ENCODE peak calls at places on chromosomes 5 and 9, in seven cellular contexts. I is NAMALWA, D is islet precursor cell, C is mucosa of gallbladder, M is brain microvascular endothelial cell, H is colonic mucosa, B is non-pigmented ciliary epithelial cell. G is an unnamed sample.

GRCh38 chr9:125233678-125234077 is 7.5 kb downstream of the HSPA5 start:
- DNase-seq in I (peak; percentile 31), D (peak; percentile 78), C (peak; percentile 14), M (peak; percentile 97), H (no peak), B (peak; percentile 98), G (no peak)

GRCh38 chr9:124768778-124769350 is 2.2 kb downstream of the NR6A1 start:
- DNase-seq in I (no peak), D (no peak), C (no peak), M (no peak), H (no peak), B (no peak), G (no peak)

GRCh38 chr5:1797855-1798254 is 1.8 kb downstream of the MRPL36 start:
- DNase-seq in I (no peak), D (no peak), C (no peak), M (no peak), H (no peak), B (no peak), G (no peak)

GRCh38 chr5:191949-192690 is 825 bp downstream of the LRRC14B start:
- DNase-seq in I (no peak), D (no peak), C (no peak), M (no peak), H (no peak), B (no peak), G (no peak)

GRCh38 chr5:39015743-39016586 is 58.2 kb downstream of the RICTOR start:
- DNase-seq in I (no peak), D (no peak), C (no peak), M (peak; percentile 66), H (no peak), B (peak; percentile 67), G (no peak)

GRCh38 chr5:144028644-144029043 is 141.8 kb downstream of the YIPF5 start:
- DNase-seq in I (no peak), D (no peak), C (no peak), M (peak; percentile 58), H (no peak), B (peak; percentile 56), G (no peak)

GRCh38 chr5:66821626-66822429 is 225.6 kb downstream of the MAST4 start:
- DNase-seq in I (no peak), D (no peak), C (no peak), M (no peak), H (no peak), B (no peak), G (no peak)

GRCh38 chr5:54701179-54701578 is 183.6 kb downstream of the SNX18 start:
- DNase-seq in I (no peak), D (peak; percentile 77), C (peak; percentile 75), M (peak; percentile 88), H (no peak), B (peak; percentile 99), G (no peak)

GRCh38 chr5:52491071-52491828 is 296.5 kb upstream of the ITGA1 start:
- DNase-seq in I (no peak), D (no peak), C (no peak), M (no peak), H (no peak), B (no peak), G (no peak)

G was measured in GM12865.